ENCODE peak calls at places on chromosomes 3 and 15, in eight cellular contexts. J is H1, M is stomach, T is adrenal gland, L is spleen, P is tibial nerve, N is heart left ventricle, G is uterus. Y is an unnamed sample.
A peak's percentile ranks its signal among the peaks of the same experiment; 100 is the strongest.

GRCh38 chr3:72265250-72265649 is 480.3 kb upstream of the PROK2 start:
- DNase-seq in J (no peak), M (no peak), T (no peak), L (no peak), P (no peak), N (no peak), G (no peak), Y (no peak)

GRCh38 chr3:100458814-100459213 is 33.6 kb upstream of the TMEM45A start:
- DNase-seq in J (no peak), M (no peak), T (no peak), L (no peak), P (no peak), N (no peak), G (no peak), Y (no peak)

GRCh38 chr3:116029286-116029685 is 406.0 kb downstream of the GAP43 start:
- DNase-seq in J (no peak), M (no peak), T (no peak), L (no peak), P (no peak), N (no peak), G (no peak), Y (no peak)

GRCh38 chr3:25041871-25042584 is 386.0 kb upstream of the RARB start:
- DNase-seq in J (no peak), M (no peak), T (no peak), L (no peak), P (no peak), N (no peak), G (no peak), Y (no peak)

GRCh38 chr3:152773633-152774032 is 61.3 kb upstream of the P2RY1 start:
- DNase-seq in J (no peak), M (no peak), T (no peak), L (no peak), P (no peak), N (no peak), G (no peak), Y (no peak)

GRCh38 chr3:8768364-8769087 is 887 bp downstream of the OXTR start:
- DNase-seq in J (no peak), M (no peak), T (peak; percentile 48), L (no peak), P (no peak), N (no peak), G (no peak), Y (no peak)

GRCh38 chr3:103127737-103128136 is 692.9 kb downstream of the ZPLD1 start:
- DNase-seq in J (no peak), M (no peak), T (no peak), L (no peak), P (no peak), N (no peak), G (no peak), Y (no peak)

GRCh38 chr15:88604381-88604951 is 16.7 kb upstream of the AEN start:
- DNase-seq in J (no peak), M (no peak), T (peak; percentile 95), L (no peak), P (no peak), N (no peak), G (no peak), Y (no peak)

GRCh38 chr15:40328711-40329240 is 5.3 kb downstream of the INAFM2 start:
- DNase-seq in J (no peak), M (no peak), T (no peak), L (no peak), P (no peak), N (no peak), G (no peak), Y (no peak)

GRCh38 chr15:90145259-90145658 is 43.0 kb upstream of the IDH2 start:
- DNase-seq in J (no peak), M (no peak), T (no peak), L (no peak), P (no peak), N (no peak), G (no peak), Y (no peak)
- H3K4me3 ChIP-seq in J (no peak overlapping the region), M (no peak overlapping the region), T (no peak overlapping the region), L (no peak overlapping the region), P (no peak overlapping the region), N (no peak overlapping the region), G (no peak overlapping the region), Y (no peak overlapping the region)

GRCh38 chr15:101723874-101724674 is at the start of gene TARS3:
- DNase-seq in J (peak; percentile 57), M (peak; percentile 96), T (peak; percentile 98), L (peak; percentile 99), P (peak; percentile 96), N (peak; percentile 96), G (peak; percentile 95), Y (peak; percentile 97)
- TF ChIP-seq POLR2A in J (peak; percentile 91), M (peak; percentile 50), T (peak; percentile 96), L (peak; percentile 74), P (peak; percentile 65), N (peak; percentile 97), G (peak; percentile 93), Y (peak; percentile 63)

DNA sequence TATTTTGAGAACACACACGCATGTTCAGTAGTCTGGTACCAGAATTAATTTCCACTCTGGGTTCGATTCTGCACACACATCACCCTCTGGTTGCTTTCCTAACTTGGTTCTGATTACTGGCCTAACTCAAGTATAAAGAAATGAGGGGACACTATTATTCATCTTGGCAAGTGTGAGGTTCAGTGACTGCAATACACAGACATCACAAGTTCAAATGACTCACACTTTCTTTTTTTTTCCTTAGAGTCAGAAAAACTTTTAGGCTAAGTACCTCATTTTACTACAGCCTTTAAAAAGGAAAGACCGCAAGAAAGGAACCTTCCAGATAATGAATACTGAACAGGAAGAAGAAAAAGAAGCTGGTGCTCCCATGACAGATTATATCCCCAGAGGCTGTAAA is 37.3 kb upstream of the LDHAL6B start:
- DNase-seq in J (no peak), M (no peak), T (no peak), L (no peak), P (no peak), N (no peak), G (no peak), Y (no peak)
- H3K4me3 ChIP-seq in J (no peak overlapping the region), M (no peak overlapping the region), T (no peak overlapping the region), L (no peak overlapping the region), P (no peak overlapping the region), N (no peak overlapping the region), G (no peak overlapping the region), Y (no peak overlapping the region)

DNA sequence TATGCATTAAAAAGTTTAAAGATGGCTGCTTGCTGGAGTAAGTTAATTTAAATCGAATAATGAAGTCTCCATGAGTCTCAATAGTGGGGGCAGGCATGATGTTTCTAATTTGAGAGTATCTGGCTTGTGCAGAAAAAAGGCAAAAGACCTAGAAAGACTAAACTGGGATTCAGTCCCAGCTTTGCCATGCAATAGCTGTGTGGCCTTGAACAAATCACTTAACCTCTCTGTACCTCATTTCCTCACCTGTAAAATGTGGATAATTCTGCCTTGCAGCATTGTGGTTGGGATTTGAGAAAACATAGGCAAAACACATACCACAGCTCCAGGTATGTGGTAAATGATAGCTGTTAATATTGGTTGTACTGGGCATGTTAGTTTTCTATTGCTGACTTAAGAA is 8.6 kb downstream of the LXN start:
- DNase-seq in J (no peak), M (no peak), T (no peak), L (no peak), P (no peak), N (no peak), G (no peak), Y (no peak)
- TF ChIP-seq POLR2A in J (no peak), M (no peak), T (no peak), L (no peak), P (no peak), N (no peak), G (no peak), Y (no peak)

DNA sequence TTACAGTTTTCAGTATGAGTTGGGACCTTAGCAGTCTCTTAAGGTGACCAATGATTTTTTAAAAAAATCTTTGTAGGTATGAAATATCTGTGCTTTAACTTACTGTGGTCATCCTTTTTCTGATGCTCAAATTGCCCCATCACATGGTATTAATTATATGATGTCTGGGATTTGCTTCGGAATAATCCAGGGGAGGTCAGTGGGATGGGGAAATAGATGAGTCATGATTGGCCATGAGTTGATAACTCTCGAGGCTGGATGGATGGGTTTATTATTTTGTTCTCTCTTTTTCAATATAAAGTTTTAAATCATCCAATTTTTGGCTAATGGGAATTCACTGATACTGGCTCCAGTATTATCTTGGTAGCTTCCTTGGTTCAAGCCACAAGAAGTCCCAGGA is 370.3 kb upstream of the TPM1 start:
- DNase-seq in J (no peak), M (no peak), T (no peak), L (no peak), P (no peak), N (no peak), G (peak; percentile 59), Y (no peak)
- H3K4me3 ChIP-seq in J (no peak overlapping the region), M (no peak overlapping the region), T (no peak overlapping the region), L (no peak overlapping the region), P (no peak overlapping the region), N (no peak overlapping the region), G (no peak overlapping the region), Y (no peak overlapping the region)

Y was measured in suprapubic skin.